ENCODE peak calls at places on chromosomes 2 and 18, in six cellular contexts. T, J, P, Y, D and O are unnamed samples.

GRCh38 chr2:59282374-59283057 is 1041.4 kb upstream of the FANCL start:
- DNase-seq in D (no peak), Y (no peak), T (peak), P (no peak), J (no peak), O (no peak)

GRCh38 chr18:68725341-68725740 is 10.4 kb upstream of the TMX3 start:
- DNase-seq in J (no peak), D (no peak), T (no peak), P (no peak), Y (no peak), O (no peak)

GRCh38 chr18:48804856-48805610 is 145.7 kb downstream of the SMAD7 start:
- DNase-seq in P (no peak), Y (no peak), J (no peak), D (no peak), T (no peak), O (no peak)

GRCh38 chr2:41903746-41904145 is 144.1 kb upstream of the PKDCC start:
- DNase-seq in J (no peak), T (no peak), D (no peak), P (no peak), Y (no peak), O (no peak)

GRCh38 chr2:75525434-75526308 is 35.1 kb downstream of the EVA1A start:
- DNase-seq in P (no peak), Y (no peak), J (no peak), D (no peak), T (no peak), O (peak)

GRCh38 chr2:158979775-158980174 is 11.3 kb downstream of the TANC1 start:
- DNase-seq in Y (no peak), T (no peak), P (no peak), J (no peak), D (no peak), O (no peak)

GRCh38 chr18:74492259-74492658 is 3.9 kb upstream of the CNDP2 start:
- DNase-seq in T (no peak), D (no peak), J (no peak), P (no peak), Y (no peak), O (no peak)

GRCh38 chr18:62339106-62339988 is 14.2 kb downstream of the TNFRSF11A start:
- DNase-seq in D (peak), Y (no peak), T (no peak), J (no peak), P (peak), O (peak)

GRCh38 chr18:47184419-47185050 is 8.4 kb upstream of the IER3IP1 start:
- DNase-seq in T (no peak), Y (no peak), D (peak), J (no peak), P (peak), O (peak)

GRCh38 chr2:24866946-24867345 is 53.1 kb downstream of the ADCY3 start:
- DNase-seq in T (no peak), D (no peak), P (no peak), J (no peak), Y (no peak), O (no peak)

GRCh38 chr2:72008608-72009007 is 139.1 kb downstream of the CYP26B1 start:
- DNase-seq in D (peak), Y (no peak), J (no peak), T (no peak), P (no peak), O (no peak)

GRCh38 chr2:157891630-157892016 is 15.5 kb upstream of the ACVR1 start:
- DNase-seq in D (no peak), J (no peak), Y (no peak), P (no peak), T (no peak), O (no peak)

GRCh38 chr2:231922945-231923344 is 3.3 kb downstream of the NPPC start:
- DNase-seq in Y (no peak), T (no peak), D (no peak), P (no peak), J (no peak), O (no peak)

GRCh38 chr2:238869293-238870124 is 21.6 kb downstream of the TWIST2 start:
- DNase-seq in T (no peak), J (no peak), D (no peak), P (no peak), Y (no peak), O (no peak)

GRCh38 chr2:223681125-223681524 is 79.0 kb upstream of the SCG2 start:
- DNase-seq in D (no peak), J (no peak), T (no peak), P (no peak), Y (no peak), O (no peak)

GRCh38 chr18:74892066-74892627 is 294.5 kb downstream of the ZNF407 start:
- DNase-seq in D (no peak), T (no peak), P (no peak), Y (peak), J (no peak), O (no peak)

GRCh38 chr2:172480301-172481218 is 53.2 kb downstream of the ITGA6 start:
- DNase-seq in Y (no peak), D (peak), J (no peak), T (peak), P (no peak), O (no peak)

GRCh38 chr2:118339386-118339785 is 251.1 kb downstream of the INSIG2 start:
- DNase-seq in D (no peak), J (no peak), T (no peak), Y (no peak), P (no peak), O (no peak)

GRCh38 chr2:69305712-69306611 is 81.1 kb downstream of the GFPT1 start:
- DNase-seq in J (no peak), D (peak), T (no peak), Y (no peak), P (no peak), O (no peak)

GRCh38 chr2:205633994-205634393 is 48.3 kb upstream of the NRP2 start:
- DNase-seq in J (no peak), P (no peak), Y (no peak), T (no peak), D (peak), O (no peak)

GRCh38 chr2:44918095-44918775 is 23.3 kb upstream of the SIX3 start:
- DNase-seq in T (no peak), Y (no peak), D (no peak), P (peak), J (no peak), O (no peak)

GRCh38 chr18:61596296-61596695 is 263.1 kb downstream of the CDH20 start:
- DNase-seq in J (no peak), T (no peak), D (no peak), Y (no peak), P (no peak), O (no peak)

GRCh38 chr2:164314148-164314547 is 307.1 kb downstream of the GRB14 start:
- DNase-seq in P (peak), D (no peak), Y (peak), J (no peak), T (no peak), O (no peak)

GRCh38 chr18:21305621-21306020 is 63.6 kb downstream of the GREB1L start:
- DNase-seq in P (no peak), J (no peak), T (no peak), D (no peak), Y (no peak), O (no peak)